ENCODE peak calls at places on chromosomes 16 and 17, in nine cellular contexts. R is SK-N-SH, B is transverse colon, D is tibial nerve, E is A549, N is stomach, Q is K562, F is ovary, K is sigmoid colon. L is an unnamed sample.

GRCh38 chr16:22300427-22301071 is 3.3 kb downstream of the POLR3E start:
- DNase-seq in R (peak; percentile 76), B (peak; percentile 66), D (peak; percentile 36), E (peak; percentile 71), N (peak; percentile 64), Q (peak; percentile 17), F (no peak), K (peak; percentile 76), L (no peak)

GRCh38 chr16:20401475-20402016 is 3.0 kb downstream of the PDILT start:
- DNase-seq in R (no peak), B (no peak), D (no peak), E (no peak), N (peak; percentile 79), Q (no peak), F (no peak), K (no peak), L (no peak)

GRCh38 chr17:50114849-50115357 is 15.1 kb downstream of the SAMD14 start:
- DNase-seq in R (peak; percentile 79), B (peak; percentile 49), D (peak; percentile 62), E (peak; percentile 82), N (peak; percentile 45), Q (peak; percentile 38), F (no peak), K (no peak), L (no peak)

GRCh38 chr16:57245472-57246113 is 534 bp downstream of the ARL2BP start:
- DNase-seq in R (peak; percentile 62), B (peak; percentile 57), D (peak; percentile 39), E (no peak), N (peak; percentile 40), Q (no peak), F (peak; percentile 49), K (peak; percentile 74), L (no peak)

GRCh38 chr17:42408076-42408475 is 15.0 kb downstream of the CAVIN1 start:
- DNase-seq in R (no peak), B (no peak), D (no peak), E (no peak), N (no peak), Q (no peak), F (no peak), K (no peak), L (no peak)

GRCh38 chr16:11249233-11250061 is 6.6 kb downstream of the SOCS1 start:
- DNase-seq in R (no peak), B (no peak), D (no peak), E (no peak), N (no peak), Q (no peak), F (no peak), K (no peak), L (peak; percentile 88)

GRCh38 chr17:50779747-50780363 is 12.5 kb upstream of the ANKRD40CL start:
- DNase-seq in R (no peak), B (no peak), D (no peak), E (no peak), N (no peak), Q (no peak), F (no peak), K (no peak), L (no peak)

GRCh38 chr16:3131755-3132377 is 3.0 kb upstream of the ZNF213 start:
- DNase-seq in R (peak; percentile 68), B (peak; percentile 55), D (no peak), E (peak; percentile 70), N (peak; percentile 48), Q (peak; percentile 54), F (no peak), K (no peak), L (no peak)

GRCh38 chr16:3503513-3503912 is 2.7 kb downstream of the CLUAP1 start:
- DNase-seq in R (no peak), B (no peak), D (no peak), E (no peak), N (no peak), Q (no peak), F (no peak), K (peak; percentile 37), L (no peak)

GRCh38 chr17:8953152-8953885 is 12.2 kb downstream of the PIK3R5 start:
- DNase-seq in R (no peak), B (no peak), D (no peak), E (no peak), N (no peak), Q (no peak), F (no peak), K (no peak), L (no peak)

GRCh38 chr17:8956521-8956920 is 9.0 kb downstream of the PIK3R5 start:
- DNase-seq in R (no peak), B (no peak), D (no peak), E (no peak), N (no peak), Q (no peak), F (no peak), K (no peak), L (no peak)

GRCh38 chr17:8954339-8954738 is 11.2 kb downstream of the PIK3R5 start:
- DNase-seq in R (no peak), B (peak; percentile 59), D (peak; percentile 62), E (no peak), N (peak; percentile 50), Q (no peak), F (no peak), K (peak; percentile 78), L (peak; percentile 52)

GRCh38 chr17:8955560-8955959 is 9.9 kb downstream of the PIK3R5 start:
- DNase-seq in R (no peak), B (no peak), D (no peak), E (no peak), N (no peak), Q (no peak), F (no peak), K (no peak), L (no peak)

GRCh38 chr17:8955021-8955420 is 10.5 kb downstream of the PIK3R5 start:
- DNase-seq in R (no peak), B (no peak), D (no peak), E (no peak), N (no peak), Q (no peak), F (no peak), K (no peak), L (no peak)
- TF ChIP-seq EP300 in R (no peak), B (no peak), D (no peak), E (no peak), N (no peak), Q (no peak), F (no peak), K (no peak), L (no peak)

GRCh38 chr17:48175692-48176450 is 68.3 kb downstream of the SNX11 start:
- DNase-seq in R (no peak), B (no peak), D (no peak), E (no peak), N (no peak), Q (no peak), F (no peak), K (no peak), L (no peak)
- TF ChIP-seq EP300 in R (no peak), B (no peak), D (no peak), E (no peak), N (no peak), Q (no peak), F (no peak), K (no peak), L (no peak)

DNA sequence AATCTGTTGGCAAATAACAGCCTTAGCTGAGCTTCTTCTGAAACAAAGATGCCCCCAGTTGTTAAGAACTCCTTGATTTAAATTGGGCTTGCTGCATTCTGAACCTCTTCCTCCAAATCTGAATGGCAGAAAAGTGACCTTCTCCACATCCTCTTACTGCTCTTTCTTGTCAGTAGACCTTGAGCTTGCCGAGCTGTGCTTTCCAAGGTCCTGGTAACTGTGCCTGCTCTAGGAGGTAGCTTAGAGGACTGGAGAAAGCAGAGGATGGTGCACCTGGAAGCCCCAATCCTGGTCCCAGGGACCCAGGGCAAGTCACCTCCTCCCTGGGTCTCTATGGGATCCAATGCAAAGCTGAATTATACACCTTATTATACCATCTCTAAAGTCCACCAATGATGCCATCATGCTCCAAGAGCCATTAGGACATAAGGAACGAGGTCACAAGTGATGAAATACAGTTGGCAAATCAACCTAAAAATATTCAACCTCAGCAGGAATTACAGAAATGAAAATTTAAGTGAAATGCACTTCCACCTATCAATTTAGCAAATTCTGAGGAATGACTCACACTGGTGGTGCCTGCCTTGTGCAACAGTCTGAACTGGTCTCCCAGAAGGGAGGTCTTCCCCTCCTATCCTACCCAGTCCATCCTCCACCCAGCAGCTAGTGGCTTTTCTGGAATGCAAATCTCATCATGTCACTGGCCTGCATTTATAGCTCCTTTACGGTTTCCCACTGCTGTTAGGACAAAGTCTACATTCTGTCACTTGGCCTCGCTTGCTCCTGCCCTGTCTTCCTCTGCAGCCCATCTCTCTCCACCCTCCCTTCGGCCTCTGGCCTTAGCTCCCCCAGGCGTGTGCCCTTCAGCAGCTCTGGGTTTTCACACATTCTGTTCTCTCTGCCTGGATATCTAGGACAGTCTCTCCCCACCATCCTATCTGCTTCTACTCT is 36.6 kb downstream of the TOM1L2 start:
- DNase-seq in R (no peak), B (peak; percentile 53), D (peak; percentile 53), E (peak; percentile 42), N (no peak), Q (no peak), F (no peak), K (peak; percentile 75), L (peak; percentile 62)
- TF ChIP-seq EP300 in R (peak; percentile 57), B (no peak), D (no peak), E (no peak), N (no peak), Q (no peak), F (no peak), K (no peak), L (no peak)

GRCh38 chr16:4511441-4512082 is 27.0 kb downstream of the CDIP1 start:
- DNase-seq in R (peak; percentile 77), B (peak; percentile 56), D (peak; percentile 31), E (peak; percentile 71), N (peak; percentile 73), Q (peak; percentile 51), F (no peak), K (no peak), L (no peak)
- TF ChIP-seq EP300 in R (no peak), B (no peak), D (no peak), E (no peak), N (no peak), Q (no peak), F (no peak), K (no peak), L (no peak)

GRCh38 chr16:6428861-6429260 is 903.8 kb upstream of the RBFOX1 start:
- DNase-seq in R (no peak), B (no peak), D (no peak), E (no peak), N (no peak), Q (no peak), F (no peak), K (no peak), L (no peak)
- TF ChIP-seq EP300 in R (no peak), B (no peak), D (no peak), E (no peak), N (no peak), Q (no peak), F (no peak), K (no peak), L (no peak)

GRCh38 chr17:2101448-2102257 is 46.8 kb downstream of the HIC1 start:
- DNase-seq in R (no peak), B (peak; percentile 94), D (no peak), E (no peak), N (peak; percentile 91), Q (no peak), F (no peak), K (no peak), L (no peak)
- TF ChIP-seq EP300 in R (no peak), B (no peak), D (no peak), E (no peak), N (no peak), Q (no peak), F (no peak), K (no peak), L (no peak)

GRCh38 chr16:60776311-60776710 is 1259.9 kb downstream of the CDH8 start:
- DNase-seq in R (no peak), B (no peak), D (no peak), E (no peak), N (no peak), Q (no peak), F (no peak), K (no peak), L (no peak)
- TF ChIP-seq EP300 in R (no peak), B (no peak), D (no peak), E (no peak), N (no peak), Q (no peak), F (no peak), K (no peak), L (no peak)

L was measured in upper lobe of left lung.